ENCODE peak calls at places on chromosomes 7 and 10, in eight cellular contexts. X, T, E, P, G, K, U and Q are unnamed samples.

GRCh38 chr7:137834552-137834951 is 12.2 kb downstream of the DGKI start:
- DNase-seq in T (no peak), X (no peak), K (no peak), P (no peak), U (no peak), G (no peak), E (no peak), Q (no peak)

GRCh38 chr10:88745633-88746032 is 14.2 kb upstream of the LIPN start:
- DNase-seq in E (no peak), K (no peak), U (no peak), P (no peak), T (no peak), G (no peak), X (no peak), Q (no peak)

GRCh38 chr10:97640868-97641811 is 669 bp downstream of the PI4K2A start:
- DNase-seq in E (peak), U (no peak), T (peak), X (no peak), K (no peak), G (peak), P (no peak), Q (peak)

GRCh38 chr7:128831994-128832879 is 2.0 kb downstream of the FLNC start:
- DNase-seq in U (no peak), X (no peak), E (peak), P (no peak), G (no peak), T (no peak), K (no peak), Q (peak)

GRCh38 chr7:134212576-134213546 is 85.7 kb downstream of the LRGUK start:
- DNase-seq in E (no peak), T (no peak), K (no peak), X (no peak), U (no peak), G (no peak), P (no peak), Q (no peak)

GRCh38 chr7:92135100-92135429 is 788 bp upstream of the CYP51A1 start:
- DNase-seq in U (no peak), X (no peak), P (no peak), K (no peak), T (peak), E (no peak), G (no peak), Q (no peak)

GRCh38 chr10:102814456-102814871 is 22.7 kb downstream of the CYP17A1 start:
- DNase-seq in K (no peak), T (no peak), U (no peak), X (peak), E (no peak), G (no peak), P (no peak), Q (no peak)

GRCh38 chr10:104043185-104043830 is 42.4 kb downstream of the COL17A1 start:
- DNase-seq in T (no peak), K (no peak), G (no peak), P (no peak), U (no peak), E (peak), X (no peak), Q (peak)

GRCh38 chr7:16528520-16528919 is 1.9 kb downstream of the LRRC72 start:
- DNase-seq in G (no peak), E (no peak), X (no peak), T (no peak), U (no peak), K (no peak), P (no peak), Q (no peak)

GRCh38 chr7:33905389-33906032 is at the start of gene BMPER:
- DNase-seq in U (no peak), T (peak), K (no peak), P (no peak), E (peak), X (no peak), G (no peak), Q (peak)
- H3K27ac ChIP-seq in U (no peak), T (peak), K (no peak), P (no peak), E (no peak), X (peak), G (no peak), Q (no peak)

GRCh38 chr10:13719411-13719810 is 132.6 kb downstream of the PRPF18 start:
- DNase-seq in K (no peak), T (no peak), G (no peak), X (no peak), E (no peak), U (no peak), P (no peak), Q (no peak)
- H3K27ac ChIP-seq in K (peak), T (peak), G (no peak), X (peak), E (no peak), U (no peak), P (no peak), Q (no peak)

GRCh38 chr10:317926-318325 is 182.7 kb downstream of the ZMYND11 start:
- DNase-seq in G (no peak), E (no peak), U (no peak), T (no peak), X (no peak), P (no peak), K (no peak), Q (no peak)
- H3K27ac ChIP-seq in G (no peak), E (no peak), U (no peak), T (no peak), X (no peak), P (no peak), K (no peak), Q (no peak)

DNA sequence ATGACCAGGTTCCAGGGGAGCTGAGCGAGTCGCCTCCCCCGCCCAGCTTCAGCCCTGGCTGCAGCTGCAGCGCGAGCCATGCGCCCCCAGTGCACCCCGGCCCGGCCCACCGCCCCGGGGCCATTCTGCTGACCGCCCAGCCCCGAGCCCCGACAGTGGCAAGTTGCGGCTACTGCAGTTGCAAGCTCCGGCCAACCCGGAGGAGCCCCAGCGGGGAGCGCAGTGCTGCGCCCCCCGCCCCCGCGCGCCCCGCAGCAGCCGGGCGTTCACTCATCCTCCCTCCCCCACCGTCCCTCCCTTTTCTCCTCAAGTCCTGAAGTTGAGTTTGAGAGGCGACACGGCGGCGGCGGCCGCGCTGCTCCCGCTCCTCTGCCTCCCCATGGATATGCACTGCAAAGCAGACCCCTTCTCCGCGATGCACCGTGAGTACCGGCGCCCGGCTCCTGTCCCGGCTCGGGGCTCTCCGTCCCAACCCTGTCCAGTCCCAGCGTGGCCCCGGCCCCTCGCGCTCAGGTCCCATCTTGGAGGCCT is 565 bp downstream of the PAX2 start:
- DNase-seq in U (no peak), T (no peak), K (no peak), G (no peak), X (no peak), E (no peak), P (no peak), Q (peak)
- H3K27ac ChIP-seq in U (no peak), T (no peak), K (no peak), G (no peak), X (no peak), E (no peak), P (no peak), Q (no peak)

GRCh38 chr10:48773580-48773979 is 88.9 kb downstream of the WDFY4 start:
- DNase-seq in G (no peak), X (no peak), P (no peak), T (no peak), K (no peak), E (no peak), U (no peak), Q (peak)
- H3K27ac ChIP-seq in G (no peak), X (no peak), P (no peak), T (no peak), K (no peak), E (no peak), U (no peak), Q (no peak)

GRCh38 chr10:86391236-86391840 is 24.7 kb upstream of the GRID1 start:
- DNase-seq in X (no peak), P (no peak), K (no peak), G (no peak), U (no peak), E (no peak), T (no peak), Q (no peak)
- H3K27ac ChIP-seq in X (no peak), P (no peak), K (no peak), G (no peak), U (no peak), E (no peak), T (no peak), Q (no peak)

GRCh38 chr10:49610015-49610734 is at the start of gene SLC18A3:
- DNase-seq in P (no peak), X (no peak), U (no peak), E (peak), K (no peak), T (no peak), G (no peak), Q (peak)
- H3K27ac ChIP-seq in P (no peak), X (no peak), U (no peak), E (no peak), K (no peak), T (no peak), G (no peak), Q (no peak)

DNA sequence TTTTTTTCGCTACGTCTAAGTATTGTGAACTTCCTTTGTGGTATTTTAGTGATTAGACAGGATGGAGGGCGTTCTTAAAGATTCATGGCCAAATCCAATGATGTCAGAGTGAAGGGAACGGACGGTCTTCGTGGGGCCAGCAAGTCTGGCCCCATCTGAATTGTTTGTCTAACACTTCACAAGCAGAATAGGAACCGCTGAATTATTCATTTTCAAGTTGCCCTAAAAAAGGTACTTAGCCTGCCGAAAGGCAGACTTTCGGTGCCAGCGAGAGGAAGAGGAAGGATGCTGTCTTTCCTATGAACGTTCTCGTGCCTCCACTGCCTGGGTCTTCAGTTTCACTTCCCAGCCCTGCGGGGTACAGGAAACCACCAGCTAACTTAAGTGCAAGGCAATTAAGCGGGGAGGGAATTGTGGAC is 145.7 kb upstream of the SH2B2 start:
- DNase-seq in T (no peak), U (no peak), E (no peak), P (no peak), K (no peak), G (no peak), X (no peak), Q (no peak)
- H3K27ac ChIP-seq in T (no peak), U (no peak), E (no peak), P (no peak), K (no peak), G (no peak), X (no peak), Q (no peak)

GRCh38 chr10:60427709-60428386 is 38.2 kb upstream of the ANK3 start:
- DNase-seq in T (no peak), K (no peak), X (no peak), U (no peak), P (no peak), E (no peak), G (no peak), Q (no peak)

GRCh38 chr10:60426425-60426824 is 36.8 kb upstream of the ANK3 start:
- DNase-seq in E (no peak), U (no peak), T (no peak), X (no peak), K (no peak), G (no peak), P (no peak), Q (no peak)

GRCh38 chr10:60425392-60426110 is 35.9 kb upstream of the ANK3 start:
- DNase-seq in G (no peak), X (no peak), T (no peak), K (no peak), E (no peak), P (no peak), U (no peak), Q (no peak)

GRCh38 chr10:60428387-60428737 is 38.7 kb upstream of the ANK3 start:
- DNase-seq in G (no peak), P (no peak), E (no peak), X (no peak), U (no peak), K (no peak), T (no peak), Q (no peak)

GRCh38 chr10:60427148-60427547 is 37.5 kb upstream of the ANK3 start:
- DNase-seq in G (no peak), K (no peak), E (no peak), U (no peak), T (no peak), P (no peak), X (no peak), Q (no peak)
- H3K27ac ChIP-seq in G (no peak), K (no peak), E (no peak), U (no peak), T (no peak), P (no peak), X (no peak), Q (no peak)